ENCODE peak calls at places on chromosomes 11 and 22, in six cellular contexts. G is A549, U is K562, A is HepG2, H is endothelial cell of umbilical vein, X is GM12878. Y is an unnamed sample.

GRCh38 chr11:80916180-80916811 is 1475.5 kb upstream of the TENM4 start:
- DNase-seq in G (no peak), U (no peak), A (no peak), H (no peak), X (no peak), Y (no peak)

GRCh38 chr11:133506023-133506422 is 26.3 kb downstream of the OPCML start:
- DNase-seq in G (no peak), U (no peak), A (no peak), H (no peak), X (peak), Y (peak)

GRCh38 chr22:38316340-38317236 is 645 bp downstream of the CSNK1E start:
- DNase-seq in G (peak), U (peak), A (no peak), H (peak), X (no peak), Y (peak)

GRCh38 chr22:36986242-36986821 is 32.9 kb downstream of the TST start:
- DNase-seq in G (peak), U (peak), A (no peak), H (peak), X (no peak), Y (peak)

GRCh38 chr11:128174465-128175101 is 412.8 kb downstream of the ETS1 start:
- DNase-seq in G (peak), U (no peak), A (no peak), H (no peak), X (no peak), Y (no peak)

GRCh38 chr11:78022397-78023396 is at the start of gene KCTD14:
- DNase-seq in G (no peak), U (no peak), A (peak), H (no peak), X (no peak), Y (no peak)

GRCh38 chr11:70501026-70501901 is 102.9 kb downstream of the CTTN start:
- DNase-seq in G (no peak), U (no peak), A (no peak), H (no peak), X (no peak), Y (no peak)

GRCh38 chr11:29656557-29656956 is 360.3 kb downstream of the KCNA4 start:
- DNase-seq in G (no peak), U (no peak), A (no peak), H (no peak), X (no peak), Y (no peak)

GRCh38 chr11:120391297-120391696 is 55.1 kb downstream of the ARHGEF12 start:
- DNase-seq in G (no peak), U (no peak), A (peak), H (peak), X (no peak), Y (no peak)

GRCh38 chr11:107102692-107103463 is 84.6 kb upstream of the GUCY1A2 start:
- DNase-seq in G (peak), U (no peak), A (no peak), H (no peak), X (no peak), Y (no peak)

GRCh38 chr22:43183496-43184263 is 3.3 kb downstream of the TTLL12 start:
- DNase-seq in G (no peak), U (peak), A (peak), H (peak), X (no peak), Y (peak)

GRCh38 chr22:45235851-45236342 is 4.8 kb downstream of the KIAA0930 start:
- DNase-seq in G (no peak), U (no peak), A (no peak), H (no peak), X (no peak), Y (no peak)

GRCh38 chr22:42716649-42717127 is 4.0 kb downstream of the A4GALT start:
- DNase-seq in G (no peak), U (no peak), A (no peak), H (no peak), X (peak), Y (no peak)

GRCh38 chr11:65576867-65577755 is 1.3 kb downstream of the EHBP1L1 start:
- DNase-seq in G (peak), U (no peak), A (peak), H (peak), X (no peak), Y (peak)

GRCh38 chr11:72343159-72343756 is 91.1 kb downstream of the CLPB start:
- DNase-seq in G (no peak), U (no peak), A (no peak), H (no peak), X (no peak), Y (peak)

GRCh38 chr22:43848366-43849171 is 13.7 kb downstream of the SULT4A1 start:
- DNase-seq in G (peak), U (no peak), A (no peak), H (no peak), X (no peak), Y (peak)

GRCh38 chr11:124442847-124443246 is 2.6 kb downstream of the OR8B8 start:
- DNase-seq in G (no peak), U (no peak), A (no peak), H (no peak), X (no peak), Y (no peak)
- TF ChIP-seq POLR2A in G (no peak), U (no peak), A (no peak), H (no peak), X (no peak), Y (no peak)

GRCh38 chr22:23251445-23252093 is 71.3 kb downstream of the BCR start:
- DNase-seq in G (peak), U (peak), A (peak), H (no peak), X (no peak), Y (peak)
- TF ChIP-seq MYC in G (no peak), U (no peak), A (no peak), H (no peak), X (no peak), Y (no peak)

GRCh38 chr22:35733742-35734516 is 16.3 kb downstream of the APOL5 start:
- DNase-seq in G (no peak), U (no peak), A (no peak), H (no peak), X (no peak), Y (no peak)
- H3K4me3 ChIP-seq in G (no peak), U (no peak), A (no peak), H (no peak), X (no peak), Y (no peak)

GRCh38 chr11:76380977-76381719 is at the start of the genes GVQW3 and THAP12:
- DNase-seq in G (peak), U (peak), A (peak), H (peak), X (peak), Y (peak)
- TF ChIP-seq POLR2A in G (peak), U (peak), A (peak), H (peak), X (peak), Y (peak)